ENCODE peak calls at places on chromosomes 1 and 21, in six cellular contexts. Y, K, Z, I, W and U are unnamed samples.

GRCh38 chr1:10179751-10180150 is 30.6 kb upstream of the KIF1B start:
- DNase-seq in W (no peak), Y (no peak), K (no peak), Z (peak), I (no peak), U (no peak)

GRCh38 chr1:76125441-76126215 is 51.1 kb downstream of the ST6GALNAC3 start:
- DNase-seq in Y (no peak), W (no peak), I (no peak), Z (no peak), K (no peak), U (no peak)

GRCh38 chr1:51272916-51273315 is 36.8 kb downstream of the RNF11 start:
- DNase-seq in K (no peak), I (no peak), Y (no peak), Z (no peak), W (no peak), U (no peak)

GRCh38 chr1:162389021-162389818 is 7.7 kb downstream of the C1orf226 start:
- DNase-seq in W (peak), I (no peak), K (no peak), Y (peak), Z (no peak), U (peak)

GRCh38 chr1:2279210-2279639 is 51.1 kb downstream of the SKI start:
- DNase-seq in Y (peak), I (peak), W (peak), K (peak), Z (peak), U (peak)

GRCh38 chr1:85616011-85616705 is 35.6 kb downstream of the CCN1 start:
- DNase-seq in Z (no peak), W (no peak), Y (no peak), K (peak), I (no peak), U (no peak)

GRCh38 chr1:205476648-205477047 is 20.8 kb upstream of the BLACAT1 start:
- DNase-seq in Y (no peak), K (no peak), Z (no peak), I (no peak), W (no peak), U (no peak)

GRCh38 chr1:192977089-192977706 is 82.0 kb downstream of the UCHL5 start:
- DNase-seq in W (no peak), Z (no peak), K (no peak), I (no peak), Y (no peak), U (no peak)

GRCh38 chr1:232577809-232578208 is 52.1 kb downstream of the SIPA1L2 start:
- DNase-seq in K (no peak), I (no peak), Z (no peak), W (no peak), Y (no peak), U (no peak)

GRCh38 chr1:1764876-1765478 is 13.3 kb downstream of the NADK start:
- DNase-seq in K (no peak), W (no peak), Y (no peak), Z (no peak), I (no peak), U (no peak)

GRCh38 chr1:84619383-84620093 is 45.3 kb upstream of the CTBS start:
- DNase-seq in Y (peak), K (no peak), Z (no peak), W (no peak), I (peak), U (peak)

GRCh38 chr1:164733070-164733469 is 174.1 kb downstream of the PBX1 start:
- DNase-seq in W (no peak), Y (peak), K (no peak), I (peak), Z (no peak), U (peak)

GRCh38 chr21:37811711-37812110 is 104.5 kb downstream of the KCNJ6 start:
- DNase-seq in Y (peak), Z (no peak), K (no peak), I (no peak), W (no peak), U (no peak)

GRCh38 chr21:45013271-45013841 is 61.0 kb upstream of the ADARB1 start:
- DNase-seq in W (no peak), K (peak), Z (no peak), Y (no peak), I (peak), U (no peak)
- H3K18ac ChIP-seq in W (peak), K (peak), Z (peak), Y (peak), I (peak), U (peak)

GRCh38 chr1:186420923-186421322 is 40.0 kb downstream of the PDC start:
- DNase-seq in K (no peak), Y (peak), I (no peak), Z (no peak), W (no peak), U (peak)
- H2BK15ac ChIP-seq in K (no peak), Y (no peak), I (no peak), Z (no peak), W (no peak), U (no peak)

DNA sequence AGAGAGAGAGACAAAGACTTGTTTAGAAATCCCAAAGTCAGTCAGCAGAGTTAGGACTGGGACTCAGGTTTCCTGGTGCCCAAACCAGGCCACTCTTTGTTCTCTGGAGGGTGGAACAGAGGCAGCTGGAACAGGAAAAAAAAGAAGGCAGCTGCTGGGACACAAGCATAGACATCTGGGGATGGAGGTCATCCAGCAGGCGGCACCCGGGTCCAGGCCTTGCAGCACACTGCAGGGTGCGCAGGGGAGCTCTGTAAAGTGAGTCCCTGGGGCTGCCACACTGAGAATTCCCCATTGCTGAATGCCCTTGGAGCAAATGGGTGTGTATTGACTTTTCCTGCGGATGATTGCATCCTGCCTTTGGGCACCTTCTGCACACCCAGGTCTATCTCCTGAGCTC is 222.9 kb upstream of the CSF3R start:
- DNase-seq in I (no peak), Y (no peak), Z (no peak), W (no peak), K (no peak), U (no peak)
- H3K9ac ChIP-seq in I (no peak), Y (no peak), Z (no peak), W (no peak), K (no peak), U (no peak)

DNA sequence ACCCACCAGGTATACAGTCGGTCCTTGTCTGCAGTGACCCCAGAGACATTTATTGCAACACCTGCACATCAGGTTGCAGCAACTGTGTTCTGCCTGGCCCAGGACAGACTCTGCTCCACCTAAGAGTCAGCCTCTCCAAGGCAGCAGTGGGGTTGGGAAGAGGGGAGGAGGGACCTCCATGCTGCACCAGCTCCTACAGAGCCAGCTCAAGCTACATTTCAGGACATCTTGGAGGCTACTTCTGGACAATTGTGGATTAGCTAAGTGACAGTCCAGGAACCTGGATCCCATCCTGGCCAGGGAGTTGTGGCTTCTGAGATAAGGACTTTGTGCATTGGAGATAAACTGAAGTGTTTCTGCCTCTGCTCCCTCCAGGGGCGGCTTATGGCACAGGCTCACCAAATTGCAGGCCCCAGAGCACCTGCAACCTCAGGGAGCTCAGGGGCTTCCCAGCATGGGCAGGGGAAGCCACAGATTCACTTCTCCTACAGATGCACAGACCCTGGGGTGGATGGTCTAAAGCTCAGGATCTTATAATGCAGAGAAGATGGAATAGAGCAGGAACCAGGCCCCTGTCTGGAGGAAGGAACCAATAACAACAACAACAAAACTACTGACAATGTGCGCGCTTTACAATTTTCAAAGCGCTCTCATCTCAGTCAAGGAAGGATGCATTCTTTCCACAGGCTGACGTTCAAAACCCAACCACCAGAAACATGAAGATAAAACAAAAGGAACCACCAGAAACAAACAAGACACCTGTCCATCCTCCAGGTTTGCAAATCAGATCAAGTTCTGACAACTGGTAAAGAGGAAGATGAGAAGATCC is 120.8 kb upstream of the IRF2BP2 start:
- DNase-seq in Z (no peak), Y (no peak), K (no peak), W (no peak), I (peak), U (no peak)
- H3K18ac ChIP-seq in Z (peak), Y (peak), K (no peak), W (peak), I (no peak), U (peak)

GRCh38 chr1:20530901-20531300 is 21.5 kb upstream of the FAM43B start:
- DNase-seq in K (no peak), W (no peak), Z (no peak), Y (no peak), I (no peak), U (no peak)

GRCh38 chr1:20538227-20538626 is 14.1 kb upstream of the FAM43B start:
- DNase-seq in K (no peak), Z (no peak), I (no peak), Y (no peak), W (no peak), U (no peak)

GRCh38 chr1:20533635-20534034 is 18.7 kb upstream of the FAM43B start:
- DNase-seq in Z (no peak), Y (no peak), W (no peak), I (no peak), K (no peak), U (no peak)

GRCh38 chr1:20538760-20539551 is 13.4 kb upstream of the FAM43B start:
- DNase-seq in W (no peak), I (no peak), Z (no peak), Y (no peak), K (no peak), U (no peak)

GRCh38 chr1:20534659-20535417 is 17.5 kb upstream of the FAM43B start:
- DNase-seq in W (no peak), Y (no peak), I (no peak), Z (no peak), K (no peak), U (no peak)
- H2BK15ac ChIP-seq in W (no peak), Y (no peak), I (no peak), Z (no peak), K (no peak), U (no peak)

GRCh38 chr1:172640146-172640545 is 18.8 kb upstream of the FASLG start:
- DNase-seq in I (no peak), W (no peak), K (no peak), Y (peak), Z (no peak), U (no peak)

GRCh38 chr1:172637522-172637921 is 21.4 kb upstream of the FASLG start:
- DNase-seq in I (peak), W (no peak), K (no peak), Z (no peak), Y (peak), U (peak)

GRCh38 chr1:172638249-172638648 is 20.7 kb upstream of the FASLG start:
- DNase-seq in I (no peak), Y (no peak), K (no peak), W (no peak), Z (no peak), U (no peak)

GRCh38 chr1:172641492-172641891 is 17.4 kb upstream of the FASLG start:
- DNase-seq in I (no peak), Z (no peak), K (no peak), Y (no peak), W (no peak), U (no peak)

GRCh38 chr1:172638885-172639831 is 19.7 kb upstream of the FASLG start:
- DNase-seq in Z (no peak), W (no peak), K (no peak), I (peak), Y (peak), U (peak)
- H3K9ac ChIP-seq in Z (no peak), W (no peak), K (no peak), I (no peak), Y (peak), U (peak)

DNA sequence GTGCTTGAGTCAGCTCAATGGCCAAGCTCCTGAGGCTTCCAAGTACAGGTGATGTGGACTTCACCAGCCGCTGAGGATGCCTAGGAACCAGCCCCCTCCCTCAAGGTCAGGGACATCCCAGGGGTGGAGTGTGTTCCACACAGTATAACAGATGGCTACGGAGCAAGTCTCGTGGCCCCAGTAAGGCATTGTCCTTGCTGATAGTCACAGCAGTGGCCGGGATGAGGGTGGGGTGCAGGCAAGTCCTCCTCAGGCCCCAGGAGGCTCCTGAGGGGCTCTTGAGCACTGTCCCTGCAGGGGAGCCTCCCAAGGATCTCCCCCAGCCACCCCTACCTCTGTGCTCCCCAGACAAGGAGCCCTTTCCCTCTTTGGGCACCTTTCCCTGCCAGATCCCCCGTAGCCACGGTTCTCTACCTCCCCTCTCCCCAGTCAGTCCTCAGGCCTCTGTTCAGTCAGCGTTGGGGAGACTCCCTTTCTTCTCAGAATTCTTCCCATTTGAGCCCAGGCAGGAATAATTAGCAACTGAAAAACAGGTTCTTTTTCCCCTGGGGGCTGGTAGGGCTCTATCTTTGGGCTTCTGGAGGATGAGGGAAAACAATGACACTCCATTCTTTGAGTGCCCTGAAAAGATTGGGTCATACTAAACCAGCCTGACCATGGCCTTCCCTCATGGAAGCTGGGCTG is 7.1 kb upstream of the THEM5 start:
- DNase-seq in K (peak), W (no peak), I (peak), Y (no peak), Z (no peak), U (no peak)
- H3K18ac ChIP-seq in K (no peak), W (peak), I (no peak), Y (no peak), Z (peak), U (no peak)

GRCh38 chr1:204275695-204276596 is 62.2 kb upstream of the GOLT1A start:
- DNase-seq in W (no peak), Y (no peak), Z (no peak), I (peak), K (no peak), U (peak)
- H2BK15ac ChIP-seq in W (no peak), Y (no peak), Z (peak), I (no peak), K (no peak), U (no peak)